ENCODE peak calls at places on chromosomes 1 and 21, in four cellular contexts. I is K562, E is HCT116, R is HepG2. S is an unnamed sample.

GRCh38 chr21:36792505-36792967 is 93.6 kb downstream of the SIM2 start:
- DNase-seq in R (no peak), I (no peak), E (no peak), S (no peak)

GRCh38 chr1:108824051-108824450 is 32.8 kb downstream of the AKNAD1 start:
- DNase-seq in E (no peak), I (no peak), R (no peak), S (no peak)

GRCh38 chr1:112807117-112807516 is 92.0 kb upstream of the PPM1J start:
- DNase-seq in R (no peak), I (no peak), E (no peak), S (no peak)

GRCh38 chr1:14108356-14109275 is 408.6 kb downstream of the PRDM2 start:
- DNase-seq in R (no peak), I (no peak), E (no peak), S (no peak)

GRCh38 chr21:33541105-33541711 is 709 bp downstream of the GART start:
- DNase-seq in E (no peak), I (no peak), R (peak), S (peak)

GRCh38 chr1:14067036-14067435 is 367.0 kb downstream of the PRDM2 start:
- DNase-seq in R (no peak), E (no peak), I (no peak), S (no peak)

GRCh38 chr1:7632126-7632525 is 139.0 kb upstream of the VAMP3 start:
- DNase-seq in I (no peak), E (no peak), R (no peak), S (no peak)

GRCh38 chr1:43049487-43049886 is 90.8 kb upstream of the SLC2A1 start:
- DNase-seq in R (no peak), I (no peak), E (no peak), S (no peak)

GRCh38 chr1:1068374-1069060 is 5.6 kb downstream of the RNF223 start:
- DNase-seq in R (no peak), I (no peak), E (no peak), S (no peak)

GRCh38 chr21:36499578-36500471 is 19.9 kb upstream of the CLDN14 start:
- DNase-seq in I (no peak), E (no peak), R (no peak), S (no peak)

GRCh38 chr1:40932004-40932403 is 47.5 kb upstream of the CTPS1 start:
- DNase-seq in I (no peak), R (peak), E (no peak), S (no peak)

GRCh38 chr1:20028726-20029125 is 41.3 kb upstream of the PLA2G5 start:
- DNase-seq in I (no peak), R (no peak), E (no peak), S (no peak)

GRCh38 chr1:232963366-232963765 is 13.0 kb downstream of the NTPCR start:
- DNase-seq in E (no peak), I (no peak), R (no peak), S (no peak)

GRCh38 chr1:227947678-227948492 is at the start of gene WNT9A:
- DNase-seq in R (no peak), E (no peak), I (peak), S (no peak)

GRCh38 chr1:39758556-39759435 is 12.4 kb downstream of the OXCT2 start:
- DNase-seq in R (no peak), E (no peak), I (no peak), S (no peak)

GRCh38 chr1:15154480-15155036 is 1.0 kb downstream of the TMEM51 start:
- DNase-seq in R (no peak), E (no peak), I (peak), S (no peak)

GRCh38 chr1:19392221-19392620 is 80.1 kb downstream of the SLC66A1 start:
- DNase-seq in I (no peak), E (no peak), R (no peak), S (no peak)

GRCh38 chr1:182166750-182167149 is 105.2 kb upstream of the ZNF648 start:
- DNase-seq in R (no peak), I (no peak), E (no peak), S (no peak)

GRCh38 chr1:240122639-240123604 is 31.2 kb downstream of the FMN2 start:
- DNase-seq in I (no peak), R (peak), E (no peak), S (no peak)

GRCh38 chr21:29557200-29557599 is 258.5 kb downstream of the BACH1 start:
- DNase-seq in R (no peak), I (no peak), E (no peak), S (no peak)

GRCh38 chr1:202692959-202693555 is 17.2 kb downstream of the SYT2 start:
- DNase-seq in R (peak), I (peak), E (peak), S (no peak)

GRCh38 chr21:46509760-46510159 is 51.1 kb downstream of the DIP2A start:
- DNase-seq in E (peak), R (peak), I (no peak), S (no peak)
- TF ChIP-seq TCF7L2 in E (no peak), R (no peak), I (no peak), S (no peak)

DNA sequence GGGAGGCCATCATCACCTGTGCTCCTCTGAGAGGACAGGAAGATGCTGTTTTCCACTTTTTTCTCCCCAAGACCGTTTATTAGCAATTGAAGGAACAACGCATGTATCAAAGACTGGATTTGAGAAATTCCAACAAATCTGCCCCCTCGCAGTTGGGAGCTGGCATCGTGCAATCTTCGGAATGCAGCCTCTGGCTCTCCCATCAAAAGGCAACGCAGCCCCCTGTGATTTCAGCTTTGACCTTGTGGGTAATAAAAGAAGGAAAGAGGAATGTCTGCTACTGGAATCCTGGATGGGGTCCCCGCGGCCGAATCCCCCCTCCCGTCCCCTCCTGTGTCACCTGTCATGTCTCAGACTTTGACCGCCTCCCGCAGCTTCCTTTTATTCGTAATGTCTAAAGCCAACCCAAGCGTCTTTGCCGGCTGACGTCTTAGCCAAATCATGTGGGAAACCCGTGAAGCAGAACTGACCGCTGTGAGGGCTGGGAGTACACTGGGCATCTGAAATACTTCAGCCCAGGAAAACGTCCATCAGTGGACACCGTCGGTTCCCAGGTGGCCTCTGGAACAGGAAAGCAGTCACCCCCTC is 101.5 kb downstream of the WDR4 start:
- DNase-seq in I (no peak), E (no peak), R (no peak), S (no peak)
- TF ChIP-seq TCF7L2 in I (no peak), E (no peak), R (no peak), S (no peak)

GRCh38 chr21:31318971-31319370 is 25.1 kb downstream of the TIAM1 start:
- DNase-seq in R (no peak), I (no peak), E (no peak), S (no peak)

GRCh38 chr21:31316072-31316471 is 28.0 kb downstream of the TIAM1 start:
- DNase-seq in R (no peak), I (no peak), E (no peak), S (no peak)

GRCh38 chr21:31317688-31318087 is 26.4 kb downstream of the TIAM1 start:
- DNase-seq in E (no peak), I (no peak), R (no peak), S (no peak)

GRCh38 chr21:31310750-31311149 is 33.3 kb downstream of the TIAM1 start:
- DNase-seq in R (no peak), E (no peak), I (no peak), S (no peak)

GRCh38 chr21:31316488-31317169 is 27.4 kb downstream of the TIAM1 start:
- DNase-seq in R (no peak), E (peak), I (no peak), S (no peak)
- TF ChIP-seq TCF7L2 in R (no peak), E (peak), I (no peak), S (no peak)

GRCh38 chr1:172581779-172582178 is 48.8 kb downstream of the SUCO start:
- DNase-seq in R (no peak), I (no peak), E (no peak), S (no peak)
- TF ChIP-seq TCF7L2 in R (no peak), I (no peak), E (no peak), S (no peak)

GRCh38 chr21:15000076-15000475 is 64.7 kb downstream of the NRIP1 start:
- DNase-seq in I (no peak), E (no peak), R (no peak), S (no peak)
- TF ChIP-seq TCF7L2 in I (no peak), E (no peak), R (no peak), S (no peak)

GRCh38 chr1:153977250-153978240 is at the start of gene JTB:
- DNase-seq in I (peak), R (peak), E (no peak), S (no peak)
- TF ChIP-seq TCF7L2 in I (no peak), R (no peak), E (no peak), S (no peak)